ENCODE peak calls at places on chromosomes 6 and 20, in eight cellular contexts. G is AG04449, Z is heart left ventricle, P is fibroblast of mammary gland, V is thoracic aorta, D is brain microvascular endothelial cell, C is fibroblast of lung, E is A673. T is an unnamed sample.

GRCh38 chr20:35575958-35576357 is 34.1 kb downstream of the ERGIC3 start:
- DNase-seq in G (no peak), Z (no peak), P (no peak), V (no peak), D (no peak), C (no peak), E (no peak), T (no peak)

GRCh38 chr6:3209114-3210023 is 18.1 kb downstream of the TUBB2B start:
- DNase-seq in G (peak; percentile 88), Z (no peak), P (peak; percentile 98), V (no peak), D (peak; percentile 98), C (peak; percentile 93), E (peak; percentile 82), T (peak; percentile 97)

GRCh38 chr20:33169176-33169794 is 1.3 kb downstream of the BPIFA2 start:
- DNase-seq in G (no peak), Z (no peak), P (peak; percentile 4), V (no peak), D (peak; percentile 8), C (no peak), E (no peak), T (no peak)

GRCh38 chr6:98764378-98764911 is 69.9 kb upstream of the POU3F2 start:
- DNase-seq in G (no peak), Z (no peak), P (no peak), V (no peak), D (no peak), C (no peak), E (no peak), T (no peak)

GRCh38 chr6:4957521-4958231 is 46.2 kb downstream of the RPP40 start:
- DNase-seq in G (no peak), Z (no peak), P (peak; percentile 38), V (no peak), D (no peak), C (no peak), E (no peak), T (no peak)

GRCh38 chr6:2221724-2222274 is 23.6 kb downstream of the GMDS start:
- DNase-seq in G (no peak), Z (no peak), P (no peak), V (no peak), D (no peak), C (no peak), E (no peak), T (peak; percentile 27)

GRCh38 chr20:21615617-21616080 is 89.8 kb upstream of the PAX1 start:
- DNase-seq in G (peak; percentile 3), Z (peak; percentile 15), P (peak; percentile 45), V (no peak), D (peak; percentile 48), C (peak; percentile 22), E (peak; percentile 87), T (peak; percentile 12)

GRCh38 chr20:15867899-15868298 is 705.3 kb downstream of the KIF16B start:
- DNase-seq in G (no peak), Z (no peak), P (no peak), V (no peak), D (no peak), C (no peak), E (no peak), T (no peak)

GRCh38 chr20:43564993-43565757 is 6.3 kb downstream of the SGK2 start:
- DNase-seq in G (no peak), Z (no peak), P (no peak), V (no peak), D (no peak), C (no peak), E (no peak), T (no peak)

GRCh38 chr6:25138024-25138696 is 141.0 kb upstream of the CARMIL1 start:
- DNase-seq in G (no peak), Z (peak; percentile 77), P (peak; percentile 92), V (peak; percentile 10), D (peak; percentile 67), C (peak; percentile 85), E (peak; percentile 60), T (peak; percentile 82)

GRCh38 chr6:36634317-36634716 is 40.2 kb downstream of the SRSF3 start:
- DNase-seq in G (no peak), Z (no peak), P (no peak), V (no peak), D (no peak), C (no peak), E (no peak), T (no peak)

GRCh38 chr6:19754686-19755085 is 82.5 kb upstream of the ID4 start:
- DNase-seq in G (no peak), Z (no peak), P (no peak), V (no peak), D (no peak), C (no peak), E (no peak), T (no peak)

GRCh38 chr20:47380481-47380880 is 24.0 kb upstream of the ZMYND8 start:
- DNase-seq in G (no peak), Z (no peak), P (peak; percentile 48), V (no peak), D (no peak), C (no peak), E (no peak), T (no peak)

GRCh38 chr20:46705378-46705729 is 4.1 kb upstream of the SLC2A10 start:
- DNase-seq in G (peak; percentile 49), Z (no peak), P (peak; percentile 93), V (no peak), D (no peak), C (peak; percentile 39), E (no peak), T (peak; percentile 83)

GRCh38 chr6:112163295-112164257 is 76.2 kb downstream of the FAM229B start:
- DNase-seq in G (no peak), Z (peak; percentile 38), P (peak; percentile 28), V (no peak), D (peak; percentile 35), C (peak; percentile 26), E (peak; percentile 69), T (peak; percentile 42)

GRCh38 chr6:36135053-36135731 is 4.9 kb downstream of the MAPK13 start:
- DNase-seq in G (no peak), Z (no peak), P (no peak), V (no peak), D (no peak), C (no peak), E (no peak), T (no peak)

GRCh38 chr6:170374571-170375444 is 68.2 kb downstream of the FAM120B start:
- DNase-seq in G (no peak), Z (no peak), P (peak; percentile 5), V (no peak), D (no peak), C (peak; percentile 10), E (no peak), T (peak; percentile 54)

GRCh38 chr6:66199146-66199545 is 492.1 kb upstream of the EYS start:
- DNase-seq in G (no peak), Z (no peak), P (peak; percentile 1), V (no peak), D (no peak), C (no peak), E (no peak), T (no peak)

GRCh38 chr6:6004147-6004995 is 2.4 kb downstream of the NRN1 start:
- DNase-seq in G (no peak), Z (no peak), P (peak; percentile 41), V (no peak), D (peak; percentile 16), C (peak; percentile 29), E (peak; percentile 74), T (no peak)

GRCh38 chr6:125149256-125150144 is 4.1 kb upstream of the TPD52L1 start:
- DNase-seq in G (no peak), Z (no peak), P (peak; percentile 71), V (no peak), D (peak; percentile 50), C (peak; percentile 64), E (peak; percentile 33), T (peak; percentile 45)

GRCh38 chr20:32457476-32457986 is 99.4 kb downstream of the ASXL1 start:
- DNase-seq in G (no peak), Z (peak; percentile 68), P (peak; percentile 46), V (no peak), D (no peak), C (peak; percentile 52), E (peak; percentile 52), T (peak; percentile 75)

GRCh38 chr20:61941721-61942405 is 123.8 kb downstream of the TAF4 start:
- DNase-seq in G (no peak), Z (no peak), P (no peak), V (no peak), D (no peak), C (no peak), E (no peak), T (no peak)

GRCh38 chr6:30847971-30848441 is 36.3 kb upstream of the DDR1 start:
- DNase-seq in G (no peak), Z (no peak), P (no peak), V (no peak), D (no peak), C (no peak), E (no peak), T (no peak)

GRCh38 chr6:166736606-166737005 is 109.6 kb upstream of the RPS6KA2 start:
- DNase-seq in G (no peak), Z (no peak), P (peak; percentile 66), V (no peak), D (peak; percentile 71), C (peak; percentile 21), E (peak; percentile 85), T (peak; percentile 6)

DNA sequence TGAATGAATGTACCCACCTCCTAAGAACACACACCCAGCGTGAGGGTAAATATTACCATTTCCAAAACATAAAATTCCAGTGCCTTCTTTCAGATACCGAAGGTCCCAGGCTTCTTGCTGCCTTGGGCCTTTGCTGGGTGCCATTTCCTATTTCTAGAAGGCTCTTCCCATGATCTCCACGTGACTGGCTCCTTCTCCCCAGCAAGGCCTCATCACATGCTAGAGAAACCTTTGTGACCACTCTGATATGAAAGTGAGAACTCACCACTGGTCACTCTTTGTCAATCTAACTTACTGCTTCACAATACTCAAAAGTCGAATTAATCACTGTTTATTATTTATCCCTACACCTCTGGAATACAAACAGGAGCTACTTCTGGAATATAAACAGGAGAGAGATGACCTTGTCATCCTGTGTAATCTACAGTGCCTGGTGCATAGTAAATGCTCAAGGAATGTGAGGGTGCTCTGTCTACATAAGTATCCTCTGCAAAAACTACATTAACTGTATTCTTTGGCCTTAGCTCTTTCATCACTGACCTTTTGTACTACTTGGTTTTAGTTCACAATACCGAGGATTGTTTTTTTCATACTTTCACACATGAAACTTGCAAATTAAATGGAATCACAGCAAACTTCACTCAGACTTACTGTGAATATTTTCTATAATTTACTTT is 1.6 kb downstream of the STX7 start:
- DNase-seq in G (no peak), Z (no peak), P (peak; percentile 28), V (no peak), D (no peak), C (peak; percentile 57), E (no peak), T (peak; percentile 32)
- H3K4me3 ChIP-seq in G (no peak overlapping the region), Z (peak overlapping the region; percentile 86), P (peak overlapping the region; percentile 76), V (peak overlapping the region; percentile 90), D (peak overlapping the region; percentile 85), C (peak overlapping the region; percentile 79), E (no peak overlapping the region), T (peak overlapping the region; percentile 81)

GRCh38 chr20:52192296-52193007 is 873 bp upstream of the ZFP64 start:
- DNase-seq in G (no peak), Z (peak; percentile 34), P (no peak), V (no peak), D (no peak), C (no peak), E (no peak), T (peak; percentile 7)
- TF ChIP-seq CTCF in G (peak; percentile 11), Z (no peak), P (no peak), V (no peak), D (peak; percentile 36), C (no peak), E (no peak), T (peak; percentile 16)

GRCh38 chr6:68632620-68633195 is 2.4 kb upstream of the ADGRB3 start:
- DNase-seq in G (no peak), Z (no peak), P (no peak), V (no peak), D (no peak), C (no peak), E (no peak), T (no peak)
- H3K4me3 ChIP-seq in G (no peak overlapping the region), Z (no peak overlapping the region), P (no peak overlapping the region), V (no peak overlapping the region), D (no peak overlapping the region), C (no peak overlapping the region), E (no peak overlapping the region), T (no peak overlapping the region)

GRCh38 chr6:43216200-43216599 is 13.1 kb downstream of the DNPH1 start:
- DNase-seq in G (no peak), Z (no peak), P (no peak), V (no peak), D (no peak), C (no peak), E (no peak), T (no peak)
- TF ChIP-seq CTCF in G (no peak), Z (no peak), P (no peak), V (no peak), D (no peak), C (no peak), E (no peak), T (no peak)